ENCODE peak calls at places on chromosomes 4 and X, in nine cellular contexts. One of them, this sample, is unnamed. For H3K4me1, the result is how much of the 10 kb centered on the place peaks cover.

GRCh38 chrX:110746014-110746413 is 49.6 kb downstream of the CHRDL1 start:
- DNase-seq in heart left ventricle: no peak
- DNase-seq in esophagus squamous epithelium: no peak
- DNase-seq in gastrocnemius medialis: no peak
- DNase-seq in sigmoid colon: no peak
- DNase-seq in stomach: no peak
- DNase-seq in right lobe of liver: no peak
- DNase-seq in breast epithelium: no peak
- DNase-seq in GM12878: no peak
- DNase-seq in this sample: no peak

GRCh38 chrX:72005046-72005445 is 94.4 kb downstream of the NHSL2 start:
- DNase-seq in stomach: no peak
- DNase-seq in gastrocnemius medialis: no peak
- DNase-seq in breast epithelium: no peak
- DNase-seq in esophagus squamous epithelium: no peak
- DNase-seq in sigmoid colon: no peak
- DNase-seq in right lobe of liver: no peak
- DNase-seq in GM12878: no peak
- DNase-seq in heart left ventricle: no peak
- DNase-seq in this sample: no peak

GRCh38 chr4:123640271-123640670 is 243.7 kb downstream of the SPRY1 start:
- DNase-seq in breast epithelium: no peak
- DNase-seq in sigmoid colon: no peak
- DNase-seq in gastrocnemius medialis: no peak
- DNase-seq in esophagus squamous epithelium: no peak
- DNase-seq in right lobe of liver: no peak
- DNase-seq in heart left ventricle: no peak
- DNase-seq in stomach: no peak
- DNase-seq in GM12878: no peak
- DNase-seq in this sample: no peak

GRCh38 chr4:56902703-56903102 is 5.0 kb upstream of the REST start:
- DNase-seq in esophagus squamous epithelium: no peak
- DNase-seq in right lobe of liver: no peak
- DNase-seq in breast epithelium: no peak
- DNase-seq in sigmoid colon: no peak
- DNase-seq in gastrocnemius medialis: no peak
- DNase-seq in stomach: no peak
- DNase-seq in GM12878: no peak
- DNase-seq in heart left ventricle: no peak
- DNase-seq in this sample: no peak

GRCh38 chr4:37767019-37767418 is 59.5 kb upstream of the PGM2 start:
- DNase-seq in gastrocnemius medialis: no peak
- DNase-seq in sigmoid colon: no peak
- DNase-seq in stomach: no peak
- DNase-seq in heart left ventricle: no peak
- DNase-seq in breast epithelium: no peak
- DNase-seq in right lobe of liver: no peak
- DNase-seq in GM12878: no peak
- DNase-seq in esophagus squamous epithelium: no peak
- DNase-seq in this sample: no peak

GRCh38 chr4:172153694-172154093 is 340.5 kb downstream of the GALNTL6 start:
- DNase-seq in breast epithelium: no peak
- DNase-seq in right lobe of liver: no peak
- DNase-seq in stomach: no peak
- DNase-seq in sigmoid colon: no peak
- DNase-seq in heart left ventricle: no peak
- DNase-seq in GM12878: no peak
- DNase-seq in gastrocnemius medialis: no peak
- DNase-seq in esophagus squamous epithelium: no peak
- DNase-seq in this sample: no peak

GRCh38 chrX:30865020-30865419 is 24.0 kb downstream of the TAB3 start:
- DNase-seq in esophagus squamous epithelium: no peak
- DNase-seq in stomach: no peak
- DNase-seq in heart left ventricle: no peak
- DNase-seq in sigmoid colon: no peak
- DNase-seq in breast epithelium: no peak
- DNase-seq in right lobe of liver: no peak
- DNase-seq in GM12878: no peak
- DNase-seq in gastrocnemius medialis: no peak
- DNase-seq in this sample: no peak

GRCh38 chr4:683982-684571 is 4.9 kb downstream of the SLC49A3 start:
- DNase-seq in sigmoid colon: peak
- DNase-seq in esophagus squamous epithelium: no peak
- DNase-seq in right lobe of liver: peak
- DNase-seq in heart left ventricle: peak
- DNase-seq in GM12878: no peak
- DNase-seq in stomach: peak
- DNase-seq in gastrocnemius medialis: no peak
- DNase-seq in breast epithelium: no peak
- DNase-seq in this sample: peak

GRCh38 chrX:76420237-76420636 is 7.3 kb upstream of the MAGEE1 start:
- DNase-seq in stomach: no peak
- DNase-seq in esophagus squamous epithelium: no peak
- DNase-seq in sigmoid colon: no peak
- DNase-seq in right lobe of liver: no peak
- DNase-seq in heart left ventricle: no peak
- DNase-seq in breast epithelium: no peak
- DNase-seq in gastrocnemius medialis: no peak
- DNase-seq in GM12878: no peak
- DNase-seq in this sample: no peak
- TF ChIP-seq CTCF in stomach: no peak
- TF ChIP-seq CTCF in esophagus squamous epithelium: no peak
- TF ChIP-seq CTCF in sigmoid colon: no peak
- TF ChIP-seq CTCF in right lobe of liver: peak
- TF ChIP-seq CTCF in heart left ventricle: no peak
- TF ChIP-seq CTCF in breast epithelium: no peak
- TF ChIP-seq CTCF in gastrocnemius medialis: no peak
- TF ChIP-seq CTCF in GM12878: peak
- TF ChIP-seq CTCF in this sample: no peak

GRCh38 chr4:87034527-87034926 is 99.7 kb downstream of the AFF1 start:
- DNase-seq in GM12878: no peak
- DNase-seq in stomach: no peak
- DNase-seq in right lobe of liver: no peak
- DNase-seq in heart left ventricle: no peak
- DNase-seq in breast epithelium: no peak
- DNase-seq in sigmoid colon: no peak
- DNase-seq in esophagus squamous epithelium: no peak
- DNase-seq in gastrocnemius medialis: no peak
- DNase-seq in this sample: no peak

GRCh38 chr4:87033902-87034301 is 99.1 kb downstream of the AFF1 start:
- DNase-seq in sigmoid colon: no peak
- DNase-seq in heart left ventricle: no peak
- DNase-seq in breast epithelium: no peak
- DNase-seq in gastrocnemius medialis: no peak
- DNase-seq in right lobe of liver: no peak
- DNase-seq in esophagus squamous epithelium: no peak
- DNase-seq in stomach: no peak
- DNase-seq in GM12878: no peak
- DNase-seq in this sample: no peak

GRCh38 chr4:87037921-87038320 is 103.1 kb downstream of the AFF1 start:
- DNase-seq in esophagus squamous epithelium: no peak
- DNase-seq in right lobe of liver: no peak
- DNase-seq in sigmoid colon: no peak
- DNase-seq in heart left ventricle: no peak
- DNase-seq in breast epithelium: no peak
- DNase-seq in GM12878: no peak
- DNase-seq in gastrocnemius medialis: no peak
- DNase-seq in stomach: no peak
- DNase-seq in this sample: no peak

GRCh38 chr4:87036713-87037112 is 101.9 kb downstream of the AFF1 start:
- DNase-seq in GM12878: no peak
- DNase-seq in stomach: no peak
- DNase-seq in heart left ventricle: no peak
- DNase-seq in esophagus squamous epithelium: no peak
- DNase-seq in right lobe of liver: no peak
- DNase-seq in sigmoid colon: no peak
- DNase-seq in gastrocnemius medialis: peak
- DNase-seq in breast epithelium: no peak
- DNase-seq in this sample: no peak

GRCh38 chr4:87035881-87036509 is 101.2 kb downstream of the AFF1 start:
- DNase-seq in breast epithelium: no peak
- DNase-seq in gastrocnemius medialis: peak
- DNase-seq in sigmoid colon: no peak
- DNase-seq in right lobe of liver: no peak
- DNase-seq in esophagus squamous epithelium: no peak
- DNase-seq in heart left ventricle: peak
- DNase-seq in GM12878: no peak
- DNase-seq in stomach: no peak
- DNase-seq in this sample: no peak
- H3K4me1 ChIP-seq in breast epithelium: under half
- H3K4me1 ChIP-seq in gastrocnemius medialis: half or more
- H3K4me1 ChIP-seq in sigmoid colon: half or more
- H3K4me1 ChIP-seq in right lobe of liver: under half
- H3K4me1 ChIP-seq in esophagus squamous epithelium: half or more
- H3K4me1 ChIP-seq in heart left ventricle: half or more
- H3K4me1 ChIP-seq in GM12878: half or more
- H3K4me1 ChIP-seq in stomach: half or more
- H3K4me1 ChIP-seq in this sample: half or more

GRCh38 chr4:89836897-89837384 is at the start of gene SNCA:
- DNase-seq in esophagus squamous epithelium: no peak
- DNase-seq in breast epithelium: no peak
- DNase-seq in gastrocnemius medialis: no peak
- DNase-seq in GM12878: no peak
- DNase-seq in heart left ventricle: peak
- DNase-seq in sigmoid colon: peak
- DNase-seq in stomach: peak
- DNase-seq in right lobe of liver: peak
- DNase-seq in this sample: peak

GRCh38 chr4:89834486-89835209 is 2.3 kb downstream of the SNCA start:
- DNase-seq in right lobe of liver: no peak
- DNase-seq in stomach: no peak
- DNase-seq in esophagus squamous epithelium: no peak
- DNase-seq in breast epithelium: no peak
- DNase-seq in sigmoid colon: no peak
- DNase-seq in GM12878: no peak
- DNase-seq in gastrocnemius medialis: no peak
- DNase-seq in heart left ventricle: no peak
- DNase-seq in this sample: no peak

GRCh38 chr4:89837385-89837995 is 529 bp upstream of the SNCA start:
- DNase-seq in stomach: no peak
- DNase-seq in GM12878: no peak
- DNase-seq in gastrocnemius medialis: no peak
- DNase-seq in heart left ventricle: peak
- DNase-seq in right lobe of liver: no peak
- DNase-seq in sigmoid colon: no peak
- DNase-seq in esophagus squamous epithelium: no peak
- DNase-seq in breast epithelium: no peak
- DNase-seq in this sample: peak

GRCh38 chr4:89835413-89835812 is 1.5 kb downstream of the SNCA start:
- DNase-seq in stomach: no peak
- DNase-seq in heart left ventricle: no peak
- DNase-seq in esophagus squamous epithelium: no peak
- DNase-seq in GM12878: no peak
- DNase-seq in breast epithelium: no peak
- DNase-seq in sigmoid colon: no peak
- DNase-seq in gastrocnemius medialis: no peak
- DNase-seq in right lobe of liver: no peak
- DNase-seq in this sample: no peak

DNA sequence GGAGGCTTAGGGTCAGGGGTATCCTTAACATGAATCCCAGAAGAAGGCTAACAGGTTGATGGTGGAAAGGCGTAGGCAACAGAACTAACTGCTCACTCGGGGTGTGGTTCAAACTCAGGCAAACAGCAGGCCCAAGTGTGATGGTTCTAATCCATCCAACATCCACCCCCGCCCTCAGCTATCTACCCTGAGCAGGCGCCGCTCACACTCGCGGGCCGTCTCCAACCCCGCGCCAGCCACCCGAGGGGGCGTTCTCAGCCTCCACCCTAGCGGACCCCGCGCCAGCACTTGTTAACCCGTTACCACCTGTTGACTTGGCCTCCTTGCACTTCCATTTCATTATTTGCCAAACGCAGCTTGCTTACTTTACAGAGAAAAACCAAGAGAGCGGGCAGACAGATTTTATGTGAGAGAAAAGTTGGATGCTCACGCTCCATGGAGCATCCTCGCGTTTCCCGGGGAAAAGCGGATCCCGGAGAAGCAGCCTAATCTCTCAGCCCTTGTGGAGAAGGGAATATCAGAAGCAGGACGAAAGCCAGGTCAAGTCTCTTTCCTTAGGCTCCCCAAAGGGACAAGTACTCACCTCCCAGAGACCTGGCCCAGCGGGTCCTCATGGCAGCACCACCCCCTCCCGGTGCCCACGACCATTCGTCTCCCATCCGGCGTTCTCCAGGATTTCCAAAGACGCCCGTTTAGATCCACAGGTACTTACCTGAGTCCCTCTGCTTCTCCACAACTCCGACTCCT is 757 bp downstream of the SNCA start:
- DNase-seq in gastrocnemius medialis: no peak
- DNase-seq in stomach: no peak
- DNase-seq in sigmoid colon: no peak
- DNase-seq in GM12878: no peak
- DNase-seq in right lobe of liver: no peak
- DNase-seq in esophagus squamous epithelium: no peak
- DNase-seq in heart left ventricle: no peak
- DNase-seq in breast epithelium: no peak
- DNase-seq in this sample: no peak
- TF ChIP-seq POLR2A in gastrocnemius medialis: no peak
- TF ChIP-seq POLR2A in stomach: no peak
- TF ChIP-seq POLR2A in sigmoid colon: no peak
- TF ChIP-seq POLR2A in GM12878: no peak
- TF ChIP-seq POLR2A in right lobe of liver: no peak
- TF ChIP-seq POLR2A in esophagus squamous epithelium: no peak
- TF ChIP-seq POLR2A in heart left ventricle: no peak
- TF ChIP-seq POLR2A in breast epithelium: no peak
- TF ChIP-seq POLR2A in this sample: no peak

GRCh38 chr4:147518086-147518485 is 37.2 kb downstream of the EDNRA start:
- DNase-seq in heart left ventricle: no peak
- DNase-seq in GM12878: no peak
- DNase-seq in sigmoid colon: no peak
- DNase-seq in right lobe of liver: no peak
- DNase-seq in esophagus squamous epithelium: no peak
- DNase-seq in breast epithelium: no peak
- DNase-seq in gastrocnemius medialis: no peak
- DNase-seq in stomach: no peak
- DNase-seq in this sample: no peak

GRCh38 chr4:147513952-147514351 is 33.1 kb downstream of the EDNRA start:
- DNase-seq in GM12878: no peak
- DNase-seq in gastrocnemius medialis: no peak
- DNase-seq in heart left ventricle: no peak
- DNase-seq in right lobe of liver: no peak
- DNase-seq in sigmoid colon: no peak
- DNase-seq in stomach: no peak
- DNase-seq in breast epithelium: no peak
- DNase-seq in esophagus squamous epithelium: no peak
- DNase-seq in this sample: no peak

GRCh38 chr4:147516133-147516532 is 35.2 kb downstream of the EDNRA start:
- DNase-seq in right lobe of liver: no peak
- DNase-seq in esophagus squamous epithelium: no peak
- DNase-seq in heart left ventricle: no peak
- DNase-seq in breast epithelium: no peak
- DNase-seq in GM12878: no peak
- DNase-seq in sigmoid colon: no peak
- DNase-seq in gastrocnemius medialis: no peak
- DNase-seq in stomach: no peak
- DNase-seq in this sample: no peak

GRCh38 chr4:147515220-147515936 is 34.5 kb downstream of the EDNRA start:
- DNase-seq in heart left ventricle: no peak
- DNase-seq in breast epithelium: no peak
- DNase-seq in GM12878: no peak
- DNase-seq in stomach: no peak
- DNase-seq in esophagus squamous epithelium: no peak
- DNase-seq in sigmoid colon: no peak
- DNase-seq in right lobe of liver: no peak
- DNase-seq in gastrocnemius medialis: no peak
- DNase-seq in this sample: no peak

DNA sequence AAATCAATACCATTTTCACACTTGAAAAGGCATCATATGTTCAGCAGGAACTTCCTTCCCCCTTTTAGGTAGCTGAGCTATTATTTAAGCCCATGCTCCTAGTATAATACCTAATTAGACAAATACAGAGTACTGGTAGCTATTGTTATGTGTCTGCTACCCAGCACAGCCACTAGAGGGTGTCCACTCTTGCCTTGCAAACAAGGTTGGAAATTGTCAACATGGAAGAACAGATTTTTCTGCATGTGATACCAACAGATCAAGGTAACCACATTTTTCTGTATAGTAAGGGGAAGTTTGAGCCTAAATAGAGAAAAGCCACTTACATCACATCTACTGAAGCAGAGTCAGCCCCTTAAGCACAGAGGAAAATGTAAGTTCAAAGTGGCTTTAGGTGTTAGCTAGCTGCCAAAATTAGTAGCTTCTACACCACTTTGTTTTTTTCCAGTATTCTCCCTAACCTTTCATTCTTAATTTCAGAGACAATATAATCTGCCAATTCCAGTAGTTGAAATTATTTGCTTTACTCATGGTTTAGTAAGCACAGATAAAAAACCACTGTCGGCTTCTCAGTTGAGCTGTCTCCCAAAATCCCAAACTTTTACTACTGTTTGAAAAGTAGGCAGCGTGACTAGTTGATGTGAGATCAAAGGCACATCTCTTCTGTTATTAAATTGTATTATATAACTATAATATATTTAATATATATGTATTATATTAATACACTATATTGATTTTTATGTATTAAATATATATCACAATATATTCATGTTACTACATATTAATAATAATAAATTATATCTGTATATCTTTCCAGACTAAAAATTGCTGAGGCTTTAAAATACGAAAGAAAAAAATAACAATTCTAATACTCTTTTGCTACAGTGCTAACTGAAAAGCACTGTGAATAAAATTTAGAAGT is 38.2 kb downstream of the EDNRA start:
- DNase-seq in breast epithelium: no peak
- DNase-seq in heart left ventricle: peak
- DNase-seq in stomach: peak
- DNase-seq in sigmoid colon: no peak
- DNase-seq in GM12878: peak
- DNase-seq in right lobe of liver: no peak
- DNase-seq in esophagus squamous epithelium: no peak
- DNase-seq in gastrocnemius medialis: no peak
- DNase-seq in this sample: peak
- TF ChIP-seq CTCF in breast epithelium: peak
- TF ChIP-seq CTCF in heart left ventricle: peak
- TF ChIP-seq CTCF in stomach: peak
- TF ChIP-seq CTCF in sigmoid colon: peak
- TF ChIP-seq CTCF in GM12878: peak
- TF ChIP-seq CTCF in right lobe of liver: peak
- TF ChIP-seq CTCF in esophagus squamous epithelium: peak
- TF ChIP-seq CTCF in gastrocnemius medialis: peak
- TF ChIP-seq CTCF in this sample: peak